ENCODE peak calls at places on chromosome 20, in nine cellular contexts. Q, N, O, U, W, J, Z, M and B are unnamed samples.

GRCh38 chr20:49717693-49718092 is 4.0 kb upstream of the B4GALT5 start:
- ATAC-seq in N (peak; percentile 17), Q (no peak), O (no peak), Z (peak; percentile 39), U (no peak), J (peak; percentile 93), M (peak; percentile 69), W (no peak), B (no peak)

GRCh38 chr20:32562495-32562911 is 22.6 kb downstream of the NOL4L start:
- ATAC-seq in O (no peak), U (no peak), Z (peak; percentile 56), M (no peak), N (no peak), J (no peak), Q (no peak), W (peak; percentile 45), B (no peak)

GRCh38 chr20:13238001-13238653 is 17.1 kb downstream of the ISM1 start:
- ATAC-seq in W (no peak), N (no peak), Z (no peak), M (no peak), U (peak; percentile 72), Q (no peak), O (peak; percentile 12), J (no peak), B (no peak)

GRCh38 chr20:19903168-19903676 is 113.9 kb upstream of the NAA20 start:
- ATAC-seq in W (peak; percentile 51), O (no peak), M (no peak), U (peak; percentile 73), J (peak; percentile 16), Z (peak; percentile 86), Q (peak; percentile 73), N (no peak), B (no peak)

GRCh38 chr20:20096421-20096820 is 44.1 kb downstream of the CFAP61 start:
- ATAC-seq in U (no peak), N (no peak), O (no peak), Q (no peak), Z (no peak), M (no peak), J (peak; percentile 31), W (no peak), B (no peak)

GRCh38 chr20:41618807-41619294 is 674 bp upstream of the CHD6 start:
- ATAC-seq in W (peak; percentile 16), N (no peak), Z (peak; percentile 23), Q (peak; percentile 2), U (no peak), J (peak; percentile 7), M (peak; percentile 0), O (peak; percentile 9), B (peak; percentile 9)

GRCh38 chr20:17594443-17594842 is 24.6 kb downstream of the DSTN start:
- ATAC-seq in W (no peak), N (no peak), Z (no peak), M (peak; percentile 59), U (peak; percentile 30), O (peak; percentile 85), Q (peak; percentile 51), J (no peak), B (peak; percentile 52)

GRCh38 chr20:45174434-45175364 is at the start of gene PI3:
- ATAC-seq in N (no peak), O (no peak), Z (peak; percentile 74), U (no peak), Q (peak; percentile 58), J (no peak), M (no peak), W (peak; percentile 33), B (peak; percentile 22)

GRCh38 chr20:32433311-32434021 is 75.3 kb downstream of the ASXL1 start:
- ATAC-seq in W (no peak), N (no peak), Q (no peak), O (peak; percentile 32), J (peak; percentile 35), Z (no peak), U (peak; percentile 50), M (no peak), B (peak; percentile 45)

GRCh38 chr20:39909447-39909846 is 779.6 kb downstream of the MAFB start:
- ATAC-seq in J (peak; percentile 45), W (no peak), Q (peak; percentile 87), N (no peak), O (no peak), M (no peak), Z (no peak), U (peak; percentile 87), B (peak; percentile 67)

GRCh38 chr20:38528167-38528566 is 52.8 kb upstream of the ADIG start:
- ATAC-seq in Z (no peak), M (no peak), Q (no peak), N (no peak), O (no peak), J (no peak), W (no peak), U (no peak), B (no peak)

GRCh38 chr20:57066126-57066900 is 200.1 kb downstream of the BMP7 start:
- ATAC-seq in N (no peak), O (no peak), U (no peak), M (no peak), J (no peak), W (no peak), Z (no peak), Q (no peak), B (no peak)

GRCh38 chr20:50901301-50901700 is 29.9 kb downstream of the ADNP start:
- ATAC-seq in M (no peak), Q (no peak), W (no peak), N (no peak), Z (no peak), O (no peak), U (no peak), J (no peak), B (no peak)

GRCh38 chr20:50898475-50898874 is 32.8 kb downstream of the ADNP start:
- ATAC-seq in W (no peak), Z (no peak), J (no peak), M (no peak), Q (no peak), N (no peak), O (no peak), U (no peak), B (no peak)

GRCh38 chr20:50904067-50904570 is 27.1 kb downstream of the ADNP start:
- ATAC-seq in J (no peak), Q (no peak), O (no peak), Z (no peak), U (no peak), M (no peak), W (no peak), N (peak; percentile 78), B (no peak)

GRCh38 chr20:50903353-50904051 is 27.7 kb downstream of the ADNP start:
- ATAC-seq in W (no peak), U (no peak), J (no peak), N (peak; percentile 92), M (no peak), Z (no peak), Q (no peak), O (no peak), B (no peak)

GRCh38 chr20:50900261-50900660 is 31.0 kb downstream of the ADNP start:
- ATAC-seq in Z (no peak), Q (no peak), M (no peak), W (no peak), O (no peak), J (no peak), N (no peak), U (no peak), B (no peak)
- H3K4me3 ChIP-seq in Z (no peak overlapping the region), Q (no peak overlapping the region), M (no peak overlapping the region), W (no peak overlapping the region), O (no peak overlapping the region), J (no peak overlapping the region), N (no peak overlapping the region), U (no peak overlapping the region), B (no peak overlapping the region)

DNA sequence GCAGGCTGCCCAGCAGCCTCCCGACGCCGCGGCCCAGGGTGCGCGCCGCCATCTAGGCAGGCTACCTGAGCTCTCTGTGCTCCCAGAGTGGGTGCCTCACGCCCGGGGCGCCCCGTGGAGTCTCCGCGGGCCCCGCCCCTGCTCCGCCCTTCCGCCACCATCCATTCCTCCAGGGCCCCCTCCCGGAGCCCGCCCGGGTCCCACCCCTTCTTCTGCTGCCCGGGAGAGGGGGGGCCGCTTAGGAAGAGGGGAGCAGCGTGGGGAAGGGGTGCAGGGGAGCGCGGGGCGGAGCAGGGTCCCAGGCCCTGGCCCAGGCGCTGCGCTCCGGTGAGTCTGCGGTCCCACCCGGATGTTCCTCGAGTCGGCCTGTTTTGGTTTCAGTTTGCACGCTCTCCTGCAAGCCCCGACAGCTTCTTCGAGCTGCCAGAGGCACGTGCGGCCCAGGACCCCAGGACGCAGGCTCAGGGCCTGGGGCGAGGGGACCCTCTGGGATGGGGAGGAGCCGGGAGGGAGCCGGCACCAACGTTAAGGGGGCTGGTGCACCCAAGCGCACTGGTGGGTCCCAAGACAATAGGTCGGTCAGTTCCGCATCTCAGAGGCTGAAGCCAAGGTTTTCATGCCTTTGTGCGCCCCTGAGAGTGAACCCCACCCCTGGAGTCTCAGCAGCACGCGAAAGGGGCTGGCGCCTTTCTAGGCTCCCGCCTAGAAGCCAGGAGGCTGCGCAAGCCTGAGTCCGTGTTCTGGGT is at the start of gene ACSS1:
- ATAC-seq in J (peak; percentile 33), N (no peak), U (peak; percentile 62), Z (peak; percentile 7), O (peak; percentile 45), Q (peak; percentile 66), M (no peak), W (peak; percentile 68), B (peak; percentile 58)
- TF ChIP-seq POLR2A in J (no peak), N (no peak), U (no peak), Z (no peak), O (no peak), Q (no peak), M (no peak), W (peak; percentile 69), B (peak; percentile 26)

GRCh38 chr20:62029951-62030350 is 35.7 kb downstream of the TAF4 start:
- ATAC-seq in Z (no peak), W (no peak), Q (no peak), U (no peak), N (no peak), O (no peak), J (no peak), M (no peak), B (no peak)

GRCh38 chr20:62030357-62030756 is 35.3 kb downstream of the TAF4 start:
- ATAC-seq in O (no peak), Q (no peak), J (no peak), M (no peak), Z (no peak), W (no peak), U (no peak), N (no peak), B (no peak)

GRCh38 chr20:62030834-62031434 is 34.7 kb downstream of the TAF4 start:
- ATAC-seq in M (no peak), J (no peak), Z (peak; percentile 86), N (peak; percentile 42), O (no peak), Q (no peak), U (no peak), W (no peak), B (no peak)

GRCh38 chr20:62032606-62033368 is 32.9 kb downstream of the TAF4 start:
- ATAC-seq in Q (peak; percentile 31), N (peak; percentile 91), W (no peak), U (peak; percentile 28), O (no peak), Z (peak; percentile 23), M (no peak), J (no peak), B (no peak)

GRCh38 chr20:62031462-62032092 is 34.1 kb downstream of the TAF4 start:
- ATAC-seq in Q (no peak), O (no peak), M (no peak), J (no peak), W (no peak), N (peak; percentile 12), Z (peak; percentile 6), U (no peak), B (no peak)
- H3K4me3 ChIP-seq in Q (no peak overlapping the region), O (no peak overlapping the region), M (no peak overlapping the region), J (no peak overlapping the region), W (no peak overlapping the region), N (no peak overlapping the region), Z (no peak overlapping the region), U (no peak overlapping the region), B (no peak overlapping the region)

GRCh38 chr20:63657937-63658748 is at the start of gene RTEL1:
- ATAC-seq in J (peak; percentile 97), N (peak; percentile 93), U (peak; percentile 96), W (peak; percentile 98), M (peak; percentile 86), O (peak; percentile 93), Q (peak; percentile 98), Z (peak; percentile 93), B (peak; percentile 95)
- TF ChIP-seq POLR2A in J (peak; percentile 34), N (peak; percentile 83), U (no peak), W (no peak), M (no peak), O (peak; percentile 56), Q (peak; percentile 22), Z (peak; percentile 74), B (peak; percentile 6)